ENCODE peak calls at places on chromosomes 12 and 14, in six cellular contexts. Y, I, E, G, R and O are unnamed samples.

GRCh38 chr12:113261847-113262470 is 40.7 kb downstream of the TPCN1 start:
- DNase-seq in E (no peak), I (no peak), Y (peak), R (no peak), G (peak), O (no peak)

GRCh38 chr12:77746108-77746507 is 84.6 kb upstream of the NAV3 start:
- DNase-seq in R (no peak), I (no peak), Y (no peak), G (peak), E (peak), O (peak)

GRCh38 chr12:32686340-32686739 is 7.2 kb downstream of the DNM1L start:
- DNase-seq in E (no peak), R (no peak), Y (no peak), I (no peak), G (no peak), O (no peak)

GRCh38 chr14:28754209-28754985 is 12.2 kb upstream of the FOXG1 start:
- DNase-seq in Y (peak), E (peak), I (no peak), R (peak), G (peak), O (peak)

GRCh38 chr12:19404232-19404880 is 34.9 kb upstream of the AEBP2 start:
- DNase-seq in G (no peak), I (no peak), Y (no peak), E (no peak), R (no peak), O (no peak)

GRCh38 chr14:52730708-52731111 is 744 bp downstream of the STYX start:
- DNase-seq in I (no peak), R (no peak), E (peak), G (no peak), Y (peak), O (no peak)

GRCh38 chr14:73718742-73719251 is 4.6 kb upstream of the PNMA1 start:
- DNase-seq in R (no peak), I (peak), Y (no peak), G (no peak), E (no peak), O (no peak)

GRCh38 chr14:52043690-52044089 is 25.2 kb downstream of the NID2 start:
- DNase-seq in E (peak), G (peak), Y (peak), I (no peak), R (no peak), O (no peak)

GRCh38 chr12:92369643-92370042 is 224.0 kb upstream of the BTG1 start:
- DNase-seq in R (no peak), G (no peak), I (no peak), Y (no peak), E (peak), O (no peak)

DNA sequence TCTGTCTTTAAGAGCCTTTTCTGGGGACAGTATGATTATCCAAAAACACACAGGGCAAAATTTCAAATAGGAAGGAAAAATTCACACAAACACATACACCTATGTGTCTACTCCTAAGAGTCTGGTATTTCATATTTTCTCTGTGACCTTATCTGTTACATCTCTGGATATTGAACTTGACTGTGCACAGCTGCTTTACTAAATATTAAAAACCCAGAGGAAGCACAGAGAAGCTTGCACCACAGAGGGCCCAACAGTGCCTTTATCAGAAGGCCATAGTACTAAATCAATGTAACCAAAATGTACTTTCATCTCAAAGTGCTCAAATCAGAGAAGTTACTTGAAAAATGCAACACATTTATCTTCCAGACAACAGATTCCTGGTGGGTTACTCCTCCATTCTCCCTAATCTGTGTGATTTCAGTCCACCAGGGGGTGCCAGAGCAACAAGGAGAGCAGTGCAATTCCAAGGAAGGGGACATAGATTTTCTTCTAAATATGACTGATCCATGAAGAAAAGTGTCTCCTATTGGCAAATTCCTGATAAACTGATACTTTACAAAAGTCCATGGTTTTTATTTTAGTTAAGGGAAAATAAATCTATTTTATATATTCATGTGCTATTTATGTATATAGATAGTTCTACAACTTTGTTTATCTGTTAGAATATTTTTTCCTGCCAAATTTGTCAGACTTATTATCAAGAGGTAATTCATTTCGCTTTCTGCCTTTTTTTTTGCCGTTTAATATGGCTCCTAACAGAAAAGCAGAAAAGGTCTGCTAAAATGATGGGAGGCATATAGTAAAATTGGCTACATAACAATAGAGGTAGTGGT is 617.6 kb downstream of the LRFN5 start:
- DNase-seq in R (peak), E (peak), G (peak), I (peak), Y (peak), O (no peak)
- H3K4me3 ChIP-seq in R (no peak), E (no peak), G (no peak), I (no peak), Y (no peak), O (no peak)

DNA sequence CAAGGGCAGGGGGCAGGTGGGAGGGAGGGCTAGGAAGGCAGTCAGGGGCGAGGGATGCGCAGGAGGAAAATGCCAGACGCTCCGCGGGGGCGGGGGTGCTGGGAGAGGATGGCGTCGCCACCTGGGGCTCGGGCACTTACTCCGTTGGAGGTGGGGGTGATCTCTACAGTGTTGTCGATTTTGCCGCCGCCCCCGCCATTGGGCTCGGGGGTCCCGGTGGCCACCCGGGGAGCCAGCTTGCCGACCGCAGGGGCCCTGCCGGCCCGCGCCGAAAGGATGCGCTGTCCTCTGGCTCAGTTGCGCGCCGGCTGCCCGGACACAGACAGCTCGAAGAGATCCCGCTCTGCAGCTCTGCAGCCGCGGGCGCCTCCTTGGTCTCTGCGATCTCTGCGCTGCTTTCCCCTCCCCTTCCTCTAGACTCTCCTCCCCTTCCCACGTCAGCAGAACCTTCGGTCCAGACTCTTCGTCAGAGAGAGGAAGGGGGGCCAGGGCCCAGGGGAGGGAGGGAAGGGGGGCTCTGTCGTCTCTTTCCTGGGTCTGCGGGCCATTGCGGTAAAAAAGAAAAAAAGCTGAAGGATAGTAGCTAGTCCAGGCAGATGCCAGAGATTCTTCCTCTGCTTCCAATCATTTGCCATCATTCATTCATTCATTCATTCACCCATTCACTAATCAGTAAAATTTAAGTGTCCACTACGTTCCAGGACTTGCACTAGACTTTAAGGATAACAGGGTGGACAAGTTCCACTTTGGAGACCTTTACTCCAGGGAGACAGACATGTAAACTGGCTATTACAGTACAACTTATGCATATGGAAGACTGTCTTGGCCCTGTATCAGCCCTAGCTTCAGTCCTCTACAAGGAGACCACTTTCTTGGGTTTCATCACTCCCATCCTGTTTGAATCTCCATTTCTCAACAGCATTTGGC is at the start of gene SLC22A17:
- DNase-seq in Y (no peak), E (peak), G (peak), R (peak), I (peak), O (no peak)
- TF ChIP-seq CTCF in Y (no peak), E (no peak), G (peak), R (peak), I (peak), O (no peak)

GRCh38 chr14:22337938-22338337 is 251.1 kb downstream of the DAD1 start:
- DNase-seq in I (no peak), R (no peak), G (no peak), E (no peak), Y (no peak), O (no peak)
- H3K4me3 ChIP-seq in I (no peak), R (no peak), G (no peak), E (no peak), Y (no peak), O (no peak)

DNA sequence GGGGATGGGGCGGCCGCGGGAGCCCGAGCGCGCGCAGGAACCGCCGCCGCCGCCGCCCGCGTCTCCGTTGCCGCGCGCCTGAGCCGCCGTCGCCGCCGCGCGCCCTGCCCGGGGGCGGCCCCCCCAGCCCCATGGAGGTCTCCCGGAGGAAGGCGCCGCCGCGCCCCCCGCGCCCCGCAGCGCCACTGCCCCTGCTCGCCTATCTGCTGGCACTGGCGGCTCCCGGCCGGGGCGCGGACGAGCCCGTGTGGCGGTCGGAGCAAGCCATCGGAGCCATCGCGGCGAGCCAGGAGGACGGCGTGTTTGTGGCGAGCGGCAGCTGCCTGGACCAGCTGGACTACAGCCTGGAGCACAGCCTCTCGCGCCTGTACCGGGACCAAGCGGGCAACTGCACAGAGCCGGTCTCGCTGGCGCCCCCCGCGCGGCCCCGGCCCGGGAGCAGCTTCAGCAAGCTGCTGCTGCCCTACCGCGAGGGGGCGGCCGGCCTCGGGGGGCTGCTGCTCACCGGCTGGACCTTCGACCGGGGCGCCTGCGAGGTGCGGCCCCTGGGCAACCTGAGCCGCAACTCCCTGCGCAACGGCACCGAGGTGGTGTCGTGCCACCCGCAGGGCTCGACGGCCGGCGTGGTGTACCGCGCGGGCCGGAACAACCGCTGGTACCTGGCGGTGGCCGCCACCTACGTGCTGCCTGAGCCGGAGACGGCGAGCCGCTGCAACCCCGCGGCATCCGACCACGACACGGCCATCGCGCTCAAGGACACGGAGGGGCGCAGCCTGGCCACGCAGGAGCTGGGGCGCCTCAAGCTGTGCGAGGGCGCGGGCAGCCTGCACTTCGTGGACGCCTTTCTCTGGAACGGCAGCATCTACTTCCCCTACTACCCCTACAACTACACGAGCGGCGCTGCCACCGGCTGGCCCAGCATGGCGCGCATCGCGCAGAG is 734 bp downstream of the PLXNC1 start:
- DNase-seq in G (peak), I (peak), E (peak), Y (peak), R (peak), O (no peak)
- TF ChIP-seq CTCF in G (peak), I (no peak), E (no peak), Y (no peak), R (peak), O (peak)

DNA sequence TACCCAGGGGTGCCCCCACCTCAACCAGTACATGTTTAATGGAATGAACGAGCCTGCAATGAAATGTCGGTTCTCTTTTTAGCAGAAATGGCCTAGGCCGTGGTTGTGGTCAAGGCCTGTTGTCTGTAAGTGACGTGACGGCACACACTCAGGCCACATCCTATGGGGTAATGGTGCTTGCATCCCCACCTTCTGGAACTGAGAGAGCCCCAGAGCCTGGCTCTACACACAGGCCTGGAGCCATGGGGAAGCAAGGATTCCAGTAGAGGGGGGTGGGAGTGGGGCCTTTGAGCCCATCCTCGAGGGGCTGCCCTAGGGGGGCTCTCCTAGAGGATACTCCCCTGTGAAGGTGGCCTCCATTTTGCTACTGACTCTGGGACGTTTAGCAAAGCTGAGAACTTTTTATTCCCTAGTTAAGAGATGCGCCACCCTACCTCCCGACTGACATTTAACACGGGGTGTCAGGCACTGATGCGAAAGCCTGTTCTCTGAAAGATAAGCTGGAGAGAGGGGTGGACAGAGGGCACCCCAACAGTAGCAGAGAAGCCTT is 6.6 kb downstream of the RIN3 start:
- DNase-seq in G (no peak), R (no peak), Y (peak), E (no peak), I (peak), O (no peak)
- H3K4me3 ChIP-seq in G (no peak), R (no peak), Y (no peak), E (no peak), I (no peak), O (no peak)

GRCh38 chr14:99691111-99691885 is 7.2 kb downstream of the CYP46A1 start:
- DNase-seq in G (no peak), E (no peak), R (no peak), I (no peak), Y (no peak), O (no peak)
- TF ChIP-seq CTCF in G (no peak), E (no peak), R (no peak), I (no peak), Y (no peak), O (no peak)

GRCh38 chr12:74043343-74043742 is 494.3 kb upstream of the ATXN7L3B start:
- DNase-seq in E (peak), Y (no peak), G (no peak), R (no peak), I (no peak), O (no peak)
- H3K4me3 ChIP-seq in E (no peak), Y (no peak), G (no peak), R (no peak), I (no peak), O (no peak)